ENCODE peak calls at places on chromosomes 1 and 21, in six cellular contexts. T is H9, Y is neuronal stem cell, S is mesendoderm, J is IMR-90, H is H1. F is an unnamed sample.

GRCh38 chr1:116123837-116124533 is 12.8 kb downstream of the MAB21L3 start:
- DNase-seq in J (no peak), T (no peak), H (no peak), Y (no peak), S (no peak), F (no peak)

GRCh38 chr1:164719676-164720075 is 160.7 kb downstream of the PBX1 start:
- DNase-seq in H (no peak), S (no peak), T (no peak), J (no peak), Y (no peak), F (no peak)

GRCh38 chr1:183330335-183330734 is 87.8 kb downstream of the NMNAT2 start:
- DNase-seq in T (peak; percentile 60), J (no peak), S (no peak), H (no peak), Y (no peak), F (no peak)

GRCh38 chr1:226872455-226872854 is 2.0 kb downstream of the PSEN2 start:
- DNase-seq in J (peak; percentile 71), H (no peak), T (peak; percentile 4), Y (no peak), S (no peak), F (peak; percentile 50)

GRCh38 chr1:204213668-204214662 is at the start of gene GOLT1A:
- DNase-seq in T (peak; percentile 94), S (peak; percentile 93), H (peak; percentile 66), Y (peak; percentile 55), J (peak; percentile 87), F (peak; percentile 71)

GRCh38 chr1:29033829-29034466 is 89.8 kb downstream of the TMEM200B start:
- DNase-seq in J (peak; percentile 56), S (peak; percentile 44), Y (peak; percentile 12), T (no peak), H (no peak), F (peak; percentile 59)

GRCh38 chr21:46125846-46126301 is 28.0 kb downstream of the COL6A2 start:
- DNase-seq in T (peak; percentile 20), J (no peak), H (no peak), S (no peak), Y (no peak), F (no peak)

GRCh38 chr1:76402128-76402527 is 327.6 kb downstream of the ST6GALNAC3 start:
- DNase-seq in J (no peak), S (no peak), H (no peak), Y (no peak), T (no peak), F (no peak)

GRCh38 chr1:203926025-203926540 is 64.7 kb downstream of the SNRPE start:
- DNase-seq in T (no peak), S (no peak), Y (no peak), J (peak; percentile 83), H (no peak), F (peak; percentile 57)

GRCh38 chr1:248810727-248811513 is 14.8 kb downstream of the SH3BP5L start:
- DNase-seq in H (no peak), Y (no peak), J (no peak), S (no peak), T (no peak), F (no peak)

GRCh38 chr1:184792450-184792969 is 37.9 kb upstream of the EDEM3 start:
- DNase-seq in H (no peak), Y (no peak), J (peak; percentile 99), T (no peak), S (no peak), F (peak; percentile 100)

GRCh38 chr1:30179942-30180543 is 543.3 kb downstream of the MATN1 start:
- DNase-seq in Y (no peak), T (no peak), H (no peak), S (peak; percentile 62), J (no peak), F (no peak)

GRCh38 chr1:48775817-48776399 is 783 bp downstream of the BEND5 start:
- DNase-seq in T (no peak), H (no peak), S (peak; percentile 10), J (no peak), Y (no peak), F (no peak)

GRCh38 chr1:43405219-43405875 is 15.6 kb downstream of the SZT2 start:
- DNase-seq in J (peak; percentile 58), H (no peak), S (no peak), Y (no peak), T (no peak), F (peak; percentile 20)

GRCh38 chr1:209769171-209769904 is 13.5 kb downstream of the TRAF3IP3 start:
- DNase-seq in J (peak; percentile 87), T (no peak), Y (no peak), H (no peak), S (peak; percentile 34), F (peak; percentile 71)

GRCh38 chr1:232620356-232620841 is 9.5 kb downstream of the SIPA1L2 start:
- DNase-seq in Y (no peak), S (peak; percentile 81), H (no peak), T (peak; percentile 50), J (peak; percentile 71), F (peak; percentile 85)

GRCh38 chr21:42532466-42533181 is 19.0 kb downstream of the SLC37A1 start:
- DNase-seq in J (peak; percentile 12), T (peak; percentile 10), Y (no peak), H (no peak), S (no peak), F (no peak)

GRCh38 chr1:225769687-225770086 is 7.9 kb upstream of the SRP9 start:
- DNase-seq in Y (no peak), T (no peak), S (no peak), J (no peak), H (no peak), F (no peak)

GRCh38 chr1:201215531-201216357 is 25.1 kb downstream of the IGFN1 start:
- DNase-seq in J (no peak), H (no peak), Y (no peak), T (no peak), S (no peak), F (no peak)

GRCh38 chr21:40140675-40141074 is 273.4 kb downstream of the PCP4 start:
- DNase-seq in Y (no peak), S (no peak), J (no peak), H (no peak), T (no peak), F (no peak)

GRCh38 chr21:41972511-41973205 is 18.8 kb upstream of the C2CD2 start:
- DNase-seq in J (no peak), T (no peak), S (no peak), Y (no peak), H (no peak), F (no peak)

GRCh38 chr1:37476460-37477197 is 2.2 kb downstream of the ZC3H12A start:
- DNase-seq in Y (no peak), T (no peak), H (no peak), S (peak; percentile 71), J (peak; percentile 84), F (peak; percentile 92)
- H2AK5ac ChIP-seq in Y (no peak overlapping the region), T (no peak overlapping the region), H (peak overlapping the region; percentile 77), S (peak overlapping the region; percentile 96), J (peak overlapping the region; percentile 93), F (no peak overlapping the region)

GRCh38 chr1:174999216-174999925 is 376 bp upstream of the CACYBP start:
- DNase-seq in J (peak; percentile 99), T (peak; percentile 97), Y (peak; percentile 98), H (peak; percentile 97), S (peak; percentile 99), F (peak; percentile 99)
- H2AK5ac ChIP-seq in J (peak overlapping the region; percentile 81), T (no peak overlapping the region), Y (no peak overlapping the region), H (peak overlapping the region; percentile 44), S (no peak overlapping the region), F (peak overlapping the region; percentile 92)

DNA sequence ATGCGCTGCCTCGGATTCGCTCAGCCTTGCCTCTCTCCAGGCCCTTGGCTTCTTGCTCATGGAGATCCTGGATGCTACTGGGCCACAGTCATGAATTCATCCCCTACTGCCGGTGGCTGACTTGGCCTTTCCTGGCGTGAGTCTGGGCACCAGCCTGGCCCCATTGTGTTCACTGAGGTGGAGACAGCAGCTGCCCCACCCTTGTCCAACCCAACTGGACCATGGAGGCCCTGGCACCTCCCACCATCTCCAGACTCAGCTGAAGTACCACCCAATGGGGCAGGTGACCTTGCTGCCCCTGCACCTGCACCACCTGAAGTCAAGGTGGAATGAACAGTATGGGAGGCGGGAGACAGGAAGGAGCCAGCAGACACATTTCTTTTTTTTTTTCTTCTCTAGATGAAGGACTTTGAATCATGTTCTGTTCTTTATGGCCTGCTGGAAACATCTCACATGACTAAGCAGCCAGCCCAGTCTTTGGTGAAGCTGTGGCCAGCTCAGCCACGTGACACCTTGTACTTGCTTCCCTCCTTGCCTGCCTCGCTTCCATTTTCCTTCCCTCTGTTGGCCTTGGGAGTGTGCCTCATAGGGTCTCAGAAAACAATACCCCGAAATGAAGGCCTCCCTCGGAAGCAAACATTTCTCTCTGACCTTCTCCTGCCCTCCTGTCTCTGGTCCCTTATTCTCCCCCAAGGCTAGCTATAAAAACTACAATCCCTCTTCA is 3.8 kb upstream of the SLC30A2 start:
- DNase-seq in T (no peak), Y (no peak), J (peak; percentile 10), S (no peak), H (no peak), F (no peak)
- H2AK5ac ChIP-seq in T (no peak overlapping the region), Y (no peak overlapping the region), J (no peak overlapping the region), S (no peak overlapping the region), H (no peak overlapping the region), F (no peak overlapping the region)

DNA sequence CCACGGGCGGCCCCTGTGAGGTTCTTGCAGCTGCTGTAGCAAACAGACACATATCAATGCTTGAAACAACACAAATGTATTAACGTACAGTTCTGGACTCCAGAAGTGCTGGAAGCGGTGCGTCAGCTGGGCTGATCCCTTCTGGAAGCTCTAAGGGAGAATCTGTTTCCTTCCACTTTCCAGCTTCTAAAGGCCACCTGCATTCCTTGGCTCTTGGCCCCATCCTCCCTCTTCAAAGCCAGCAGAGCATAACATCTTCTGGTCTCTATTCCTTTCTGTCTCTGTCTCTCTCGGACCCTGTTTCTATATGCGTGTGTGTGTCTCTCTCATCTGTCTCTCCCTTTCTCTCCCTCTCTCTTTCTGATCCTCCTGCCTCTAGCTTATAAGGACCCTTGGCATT is 102.3 kb downstream of the SPSB1 start:
- DNase-seq in H (no peak), Y (no peak), J (no peak), S (no peak), T (no peak), F (no peak)
- H2AK5ac ChIP-seq in H (no peak overlapping the region), Y (peak overlapping the region; percentile 1), J (no peak overlapping the region), S (no peak overlapping the region), T (no peak overlapping the region), F (no peak overlapping the region)

DNA sequence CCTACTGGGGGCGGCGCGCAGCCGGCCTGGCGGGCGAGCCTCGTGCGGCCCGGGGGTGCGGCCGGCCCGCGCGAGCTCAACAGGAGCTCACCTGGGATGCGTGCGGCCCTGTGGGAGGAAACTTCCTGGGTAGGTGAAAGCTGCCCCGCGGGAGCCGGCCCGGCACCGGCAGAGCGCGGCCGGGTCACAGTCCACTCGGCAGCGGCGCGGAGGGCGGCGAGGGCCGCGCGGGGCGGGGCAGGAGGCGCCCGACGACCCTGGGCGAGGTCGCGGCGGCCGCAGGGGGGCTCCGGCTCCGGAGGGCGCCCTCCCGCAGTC is 377 bp downstream of the EPS15 start:
- DNase-seq in H (no peak), Y (no peak), S (no peak), J (peak; percentile 13), T (no peak), F (no peak)
- H2AK5ac ChIP-seq in H (no peak overlapping the region), Y (peak overlapping the region; percentile 37), S (no peak overlapping the region), J (no peak overlapping the region), T (no peak overlapping the region), F (no peak overlapping the region)

GRCh38 chr1:171472183-171472647 is 13.1 kb upstream of the PRRC2C start:
- DNase-seq in J (no peak), H (no peak), Y (no peak), T (no peak), S (no peak), F (no peak)
- H2AK5ac ChIP-seq in J (no peak overlapping the region), H (no peak overlapping the region), Y (no peak overlapping the region), T (no peak overlapping the region), S (no peak overlapping the region), F (no peak overlapping the region)